ENCODE peak calls at places on chromosomes 5 and 9, in ten cellular contexts. One of them, this sample, is unnamed.

GRCh38 chr5:59795141-59795540 is 98.4 kb downstream of the PDE4D start:
- DNase-seq in HepG2: no peak
- DNase-seq in GM23338: no peak
- DNase-seq in sigmoid colon: no peak
- DNase-seq in Panc1: no peak
- DNase-seq in HL-60: peak; percentile 2
- DNase-seq in transverse colon: no peak
- DNase-seq in H1: no peak
- DNase-seq in HCT116: no peak
- DNase-seq in prostate gland: no peak
- DNase-seq in this sample: no peak

GRCh38 chr9:14186096-14186495 is 127.8 kb downstream of the NFIB start:
- DNase-seq in HCT116: no peak
- DNase-seq in Panc1: no peak
- DNase-seq in HepG2: no peak
- DNase-seq in transverse colon: no peak
- DNase-seq in sigmoid colon: no peak
- DNase-seq in GM23338: no peak
- DNase-seq in HL-60: no peak
- DNase-seq in prostate gland: no peak
- DNase-seq in H1: no peak
- DNase-seq in this sample: no peak

GRCh38 chr9:121282309-121283071 is 14.5 kb downstream of the GSN start:
- DNase-seq in GM23338: no peak
- DNase-seq in HepG2: no peak
- DNase-seq in HCT116: no peak
- DNase-seq in transverse colon: peak; percentile 58
- DNase-seq in H1: no peak
- DNase-seq in Panc1: no peak
- DNase-seq in sigmoid colon: peak; percentile 93
- DNase-seq in prostate gland: no peak
- DNase-seq in HL-60: peak; percentile 77
- DNase-seq in this sample: peak; percentile 86

GRCh38 chr5:14414007-14414406 is 167.6 kb upstream of the OTULINL start:
- DNase-seq in sigmoid colon: no peak
- DNase-seq in GM23338: no peak
- DNase-seq in prostate gland: no peak
- DNase-seq in HCT116: no peak
- DNase-seq in transverse colon: no peak
- DNase-seq in HL-60: no peak
- DNase-seq in H1: no peak
- DNase-seq in Panc1: no peak
- DNase-seq in HepG2: no peak
- DNase-seq in this sample: no peak

GRCh38 chr5:57598756-57599155 is 116.1 kb upstream of the ACTBL2 start:
- DNase-seq in GM23338: no peak
- DNase-seq in H1: no peak
- DNase-seq in HL-60: no peak
- DNase-seq in transverse colon: no peak
- DNase-seq in prostate gland: no peak
- DNase-seq in HepG2: no peak
- DNase-seq in HCT116: peak; percentile 0
- DNase-seq in Panc1: peak; percentile 15
- DNase-seq in sigmoid colon: no peak
- DNase-seq in this sample: no peak

GRCh38 chr5:3226171-3226570 is 369.5 kb upstream of the IRX1 start:
- DNase-seq in HCT116: no peak
- DNase-seq in prostate gland: no peak
- DNase-seq in GM23338: no peak
- DNase-seq in HL-60: no peak
- DNase-seq in Panc1: no peak
- DNase-seq in H1: no peak
- DNase-seq in sigmoid colon: no peak
- DNase-seq in transverse colon: no peak
- DNase-seq in HepG2: no peak
- DNase-seq in this sample: no peak

GRCh38 chr5:22651355-22651754 is 201.8 kb downstream of the CDH12 start:
- DNase-seq in HCT116: no peak
- DNase-seq in HepG2: no peak
- DNase-seq in transverse colon: no peak
- DNase-seq in H1: no peak
- DNase-seq in sigmoid colon: no peak
- DNase-seq in Panc1: no peak
- DNase-seq in GM23338: no peak
- DNase-seq in prostate gland: no peak
- DNase-seq in HL-60: no peak
- DNase-seq in this sample: no peak

GRCh38 chr9:104863180-104863883 is 64.6 kb downstream of the ABCA1 start:
- DNase-seq in HCT116: peak; percentile 44
- DNase-seq in HepG2: peak; percentile 59
- DNase-seq in Panc1: peak; percentile 61
- DNase-seq in transverse colon: peak; percentile 32
- DNase-seq in HL-60: peak; percentile 60
- DNase-seq in H1: no peak
- DNase-seq in sigmoid colon: no peak
- DNase-seq in prostate gland: peak; percentile 25
- DNase-seq in GM23338: peak; percentile 91
- DNase-seq in this sample: no peak

GRCh38 chr5:58937031-58937681 is 354.3 kb downstream of the RAB3C start:
- DNase-seq in H1: no peak
- DNase-seq in sigmoid colon: no peak
- DNase-seq in HepG2: no peak
- DNase-seq in HL-60: no peak
- DNase-seq in prostate gland: no peak
- DNase-seq in transverse colon: no peak
- DNase-seq in GM23338: peak; percentile 34
- DNase-seq in Panc1: no peak
- DNase-seq in HCT116: no peak
- DNase-seq in this sample: no peak

GRCh38 chr9:114484854-114485443 is 20.3 kb downstream of the WHRN start:
- DNase-seq in HepG2: no peak
- DNase-seq in transverse colon: no peak
- DNase-seq in Panc1: no peak
- DNase-seq in HCT116: peak; percentile 73
- DNase-seq in H1: no peak
- DNase-seq in HL-60: peak; percentile 24
- DNase-seq in prostate gland: no peak
- DNase-seq in sigmoid colon: no peak
- DNase-seq in GM23338: no peak
- DNase-seq in this sample: no peak

GRCh38 chr9:12958279-12958678 is 183.5 kb downstream of the LURAP1L start:
- DNase-seq in transverse colon: no peak
- DNase-seq in Panc1: no peak
- DNase-seq in HCT116: no peak
- DNase-seq in prostate gland: no peak
- DNase-seq in HepG2: no peak
- DNase-seq in sigmoid colon: no peak
- DNase-seq in HL-60: no peak
- DNase-seq in H1: no peak
- DNase-seq in GM23338: peak; percentile 40
- DNase-seq in this sample: no peak

GRCh38 chr5:142677212-142677611 is 8.7 kb downstream of the FGF1 start:
- DNase-seq in Panc1: no peak
- DNase-seq in prostate gland: no peak
- DNase-seq in GM23338: no peak
- DNase-seq in H1: no peak
- DNase-seq in HL-60: no peak
- DNase-seq in HCT116: no peak
- DNase-seq in transverse colon: no peak
- DNase-seq in sigmoid colon: no peak
- DNase-seq in HepG2: no peak
- DNase-seq in this sample: no peak

GRCh38 chr5:154243736-154244135 is 53.2 kb downstream of the GALNT10 start:
- DNase-seq in HCT116: no peak
- DNase-seq in Panc1: no peak
- DNase-seq in prostate gland: no peak
- DNase-seq in HepG2: no peak
- DNase-seq in GM23338: no peak
- DNase-seq in transverse colon: no peak
- DNase-seq in HL-60: no peak
- DNase-seq in H1: no peak
- DNase-seq in sigmoid colon: no peak
- DNase-seq in this sample: no peak

GRCh38 chr5:1536298-1537165 is 12.8 kb upstream of the LPCAT1 start:
- DNase-seq in HL-60: no peak
- DNase-seq in H1: no peak
- DNase-seq in GM23338: no peak
- DNase-seq in sigmoid colon: peak; percentile 60
- DNase-seq in prostate gland: no peak
- DNase-seq in HCT116: no peak
- DNase-seq in Panc1: no peak
- DNase-seq in transverse colon: peak; percentile 40
- DNase-seq in HepG2: peak; percentile 30
- DNase-seq in this sample: peak; percentile 38

GRCh38 chr9:124284940-124285441 is 27.2 kb downstream of the NEK6 start:
- DNase-seq in HCT116: no peak
- DNase-seq in H1: no peak
- DNase-seq in HL-60: no peak
- DNase-seq in sigmoid colon: peak; percentile 82
- DNase-seq in GM23338: no peak
- DNase-seq in Panc1: no peak
- DNase-seq in transverse colon: no peak
- DNase-seq in prostate gland: no peak
- DNase-seq in HepG2: no peak
- DNase-seq in this sample: no peak
- H3K27ac ChIP-seq in HCT116: no peak overlapping the region
- H3K27ac ChIP-seq in H1: no peak overlapping the region
- H3K27ac ChIP-seq in HL-60: peak overlapping the region; percentile 82
- H3K27ac ChIP-seq in sigmoid colon: peak overlapping the region; percentile 78
- H3K27ac ChIP-seq in GM23338: peak overlapping the region; percentile 14
- H3K27ac ChIP-seq in Panc1: peak overlapping the region; percentile 94
- H3K27ac ChIP-seq in transverse colon: peak overlapping the region; percentile 75
- H3K27ac ChIP-seq in prostate gland: peak overlapping the region; percentile 74
- H3K27ac ChIP-seq in HepG2: peak overlapping the region; percentile 82
- H3K27ac ChIP-seq in this sample: peak overlapping the region; percentile 85

GRCh38 chr5:140696891-140697492 is 3.3 kb upstream of the ZMAT2 start:
- DNase-seq in Panc1: no peak
- DNase-seq in HL-60: no peak
- DNase-seq in HepG2: no peak
- DNase-seq in HCT116: no peak
- DNase-seq in transverse colon: no peak
- DNase-seq in GM23338: no peak
- DNase-seq in sigmoid colon: no peak
- DNase-seq in H1: no peak
- DNase-seq in prostate gland: no peak
- DNase-seq in this sample: no peak

DNA sequence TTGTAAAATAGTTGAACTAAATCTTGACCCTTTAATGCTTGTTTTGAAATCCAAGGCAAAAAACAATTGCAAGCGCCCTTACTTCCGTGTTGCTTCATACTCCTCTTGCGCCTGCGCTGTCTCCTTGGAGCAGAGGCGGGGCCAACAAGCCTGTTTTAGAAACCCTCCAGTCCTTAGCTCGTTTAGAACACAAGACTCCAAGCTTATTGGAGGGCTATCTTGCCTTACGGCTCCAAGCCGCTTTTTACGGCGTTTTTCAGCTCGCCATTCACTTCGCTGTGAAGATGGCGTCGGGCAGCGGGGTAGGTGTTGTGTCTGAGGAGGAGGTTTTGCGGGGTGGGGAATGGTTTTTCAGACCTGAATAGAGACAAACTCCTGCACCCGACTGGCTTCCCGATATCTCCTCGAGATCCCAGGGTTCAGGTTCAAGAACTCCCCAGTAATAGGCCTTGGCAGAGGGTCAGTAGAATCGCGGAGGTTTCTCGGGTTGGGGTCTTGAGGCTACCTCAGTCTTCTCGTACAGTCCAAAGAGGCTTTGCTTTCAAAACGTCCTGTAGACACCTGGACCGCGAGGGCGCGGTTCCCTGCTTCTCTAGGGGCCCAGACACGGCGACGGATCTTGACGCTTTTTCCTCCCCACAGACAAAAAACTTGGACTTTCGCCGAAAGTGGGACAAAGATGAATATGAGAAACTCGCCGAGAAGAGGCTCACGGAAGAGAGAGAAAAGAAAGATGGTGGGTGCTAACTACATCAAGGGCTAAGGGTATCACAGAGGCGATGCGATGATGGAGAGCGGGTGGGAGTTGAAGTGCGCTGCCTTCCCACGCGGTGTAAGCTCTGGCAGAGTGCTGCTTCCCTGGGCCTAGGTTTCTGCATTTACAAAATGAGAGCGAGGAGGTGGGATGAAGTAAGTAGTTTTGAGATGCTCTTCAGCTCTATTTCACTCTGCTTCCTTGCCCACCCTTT is at the start of gene ZMAT2:
- DNase-seq in HepG2: peak; percentile 97
- DNase-seq in GM23338: peak; percentile 99
- DNase-seq in Panc1: peak; percentile 97
- DNase-seq in transverse colon: peak; percentile 97
- DNase-seq in HL-60: peak; percentile 98
- DNase-seq in sigmoid colon: peak; percentile 98
- DNase-seq in prostate gland: peak; percentile 96
- DNase-seq in H1: peak; percentile 86
- DNase-seq in HCT116: peak; percentile 98
- DNase-seq in this sample: peak; percentile 92
- TF ChIP-seq POLR2AphosphoS5 in HepG2: peak; percentile 93
- TF ChIP-seq POLR2AphosphoS5 in GM23338: peak; percentile 81
- TF ChIP-seq POLR2AphosphoS5 in Panc1: peak; percentile 94
- TF ChIP-seq POLR2AphosphoS5 in transverse colon: peak; percentile 87
- TF ChIP-seq POLR2AphosphoS5 in HL-60: peak; percentile 91
- TF ChIP-seq POLR2AphosphoS5 in sigmoid colon: peak; percentile 95
- TF ChIP-seq POLR2AphosphoS5 in prostate gland: peak; percentile 100
- TF ChIP-seq POLR2AphosphoS5 in H1: peak; percentile 89
- TF ChIP-seq POLR2AphosphoS5 in HCT116: peak; percentile 92
- TF ChIP-seq POLR2AphosphoS5 in this sample: peak; percentile 97

GRCh38 chr5:80260461-80260860 is 4.6 kb upstream of the SERINC5 start:
- DNase-seq in Panc1: no peak
- DNase-seq in transverse colon: no peak
- DNase-seq in prostate gland: no peak
- DNase-seq in GM23338: no peak
- DNase-seq in HepG2: no peak
- DNase-seq in sigmoid colon: no peak
- DNase-seq in HCT116: no peak
- DNase-seq in HL-60: no peak
- DNase-seq in H1: no peak
- DNase-seq in this sample: no peak
- H3K27ac ChIP-seq in Panc1: no peak overlapping the region
- H3K27ac ChIP-seq in transverse colon: no peak overlapping the region
- H3K27ac ChIP-seq in prostate gland: no peak overlapping the region
- H3K27ac ChIP-seq in GM23338: no peak overlapping the region
- H3K27ac ChIP-seq in HepG2: no peak overlapping the region
- H3K27ac ChIP-seq in sigmoid colon: no peak overlapping the region
- H3K27ac ChIP-seq in HCT116: no peak overlapping the region
- H3K27ac ChIP-seq in HL-60: no peak overlapping the region
- H3K27ac ChIP-seq in H1: no peak overlapping the region
- H3K27ac ChIP-seq in this sample: no peak overlapping the region

DNA sequence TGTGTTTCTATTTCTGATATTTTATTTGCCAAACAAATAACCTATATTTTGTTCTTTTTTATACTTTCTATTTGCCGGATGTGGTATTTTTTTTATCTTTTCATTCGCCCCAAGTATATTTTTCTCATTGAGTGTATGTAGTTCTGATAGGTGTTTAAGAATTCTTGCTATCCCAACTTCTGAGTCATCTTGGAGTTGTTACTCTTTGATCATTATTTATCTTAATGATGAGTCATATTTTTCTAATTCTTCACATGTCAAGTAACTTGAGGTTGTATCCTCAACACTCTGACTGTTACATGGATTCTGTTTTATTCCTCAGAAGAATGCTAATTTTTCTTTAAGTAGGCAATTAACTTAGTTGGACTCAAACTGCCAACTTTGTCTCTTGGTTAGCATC is 498.1 kb downstream of the TLE1 start:
- DNase-seq in prostate gland: no peak
- DNase-seq in transverse colon: no peak
- DNase-seq in HL-60: no peak
- DNase-seq in H1: no peak
- DNase-seq in sigmoid colon: no peak
- DNase-seq in HepG2: no peak
- DNase-seq in Panc1: no peak
- DNase-seq in HCT116: no peak
- DNase-seq in GM23338: no peak
- DNase-seq in this sample: no peak
- TF ChIP-seq POLR2AphosphoS5 in prostate gland: no peak
- TF ChIP-seq POLR2AphosphoS5 in transverse colon: no peak
- TF ChIP-seq POLR2AphosphoS5 in HL-60: no peak
- TF ChIP-seq POLR2AphosphoS5 in H1: no peak
- TF ChIP-seq POLR2AphosphoS5 in sigmoid colon: no peak
- TF ChIP-seq POLR2AphosphoS5 in HepG2: no peak
- TF ChIP-seq POLR2AphosphoS5 in Panc1: no peak
- TF ChIP-seq POLR2AphosphoS5 in HCT116: no peak
- TF ChIP-seq POLR2AphosphoS5 in GM23338: no peak
- TF ChIP-seq POLR2AphosphoS5 in this sample: no peak